ENCODE peak calls at places on chromosomes 2 and 18, in six cellular contexts. T is H9, U is neuronal stem cell, N is mesenchymal stem cell, J is IMR-90, I is H1. W is an unnamed sample.

GRCh38 chr2:174454566-174454965 is 32.3 kb downstream of the GPR155 start:
- DNase-seq in T (no peak), U (no peak), N (no peak), J (no peak), I (no peak), W (no peak)

GRCh38 chr2:3849213-3849612 is 145.8 kb downstream of the DCDC2C start:
- DNase-seq in T (no peak), U (no peak), N (no peak), J (no peak), I (no peak), W (no peak)

GRCh38 chr2:203400805-203401585 is 72.8 kb downstream of the ABI2 start:
- DNase-seq in T (no peak), U (no peak), N (no peak), J (peak), I (no peak), W (no peak)

GRCh38 chr2:28206786-28207185 is 185.9 kb upstream of the FOSL2 start:
- DNase-seq in T (no peak), U (no peak), N (no peak), J (no peak), I (no peak), W (no peak)

GRCh38 chr2:61437170-61437569 is 33.7 kb downstream of the USP34 start:
- DNase-seq in T (no peak), U (no peak), N (no peak), J (no peak), I (no peak), W (no peak)

GRCh38 chr2:105635564-105635963 is 109.1 kb upstream of the NCK2 start:
- DNase-seq in T (no peak), U (no peak), N (no peak), J (no peak), I (no peak), W (no peak)

GRCh38 chr18:59639136-59639535 is 58.1 kb downstream of the CCBE1 start:
- DNase-seq in T (no peak), U (no peak), N (no peak), J (peak), I (no peak), W (no peak)

GRCh38 chr2:108182489-108182888 is 57.3 kb upstream of the SULT1C3 start:
- DNase-seq in T (peak), U (no peak), N (peak), J (no peak), I (peak), W (peak)

GRCh38 chr2:215847056-215847455 is 166.3 kb downstream of the MREG start:
- DNase-seq in T (no peak), U (no peak), N (no peak), J (no peak), I (no peak), W (no peak)

GRCh38 chr18:69981948-69982347 is 34.3 kb upstream of the CD226 start:
- DNase-seq in T (no peak), U (no peak), N (no peak), J (no peak), I (no peak), W (no peak)

GRCh38 chr18:75071484-75071785 is 137.5 kb downstream of the PTGR3 start:
- DNase-seq in T (no peak), U (no peak), N (no peak), J (no peak), I (no peak), W (no peak)

GRCh38 chr2:130241041-130241707 is 42.9 kb upstream of the TUBA3E start:
- DNase-seq in T (no peak), U (no peak), N (peak), J (peak), I (no peak), W (peak)

GRCh38 chr2:61658841-61659780 is 121.0 kb upstream of the XPO1 start:
- DNase-seq in T (no peak), U (peak), N (peak), J (peak), I (peak), W (peak)

GRCh38 chr2:98901702-98902101 is 34.3 kb downstream of the CRACDL start:
- DNase-seq in T (no peak), U (no peak), N (no peak), J (no peak), I (no peak), W (no peak)

GRCh38 chr2:140586379-140586778 is 1544.4 kb downstream of the LRP1B start:
- DNase-seq in T (peak), U (peak), N (peak), J (peak), I (no peak), W (peak)

GRCh38 chr18:79664525-79665125 is 15.0 kb upstream of the CTDP1 start:
- DNase-seq in T (no peak), U (no peak), N (peak), J (peak), I (no peak), W (no peak)

GRCh38 chr2:71389379-71390072 is 57.9 kb downstream of the ZNF638 start:
- DNase-seq in T (no peak), U (no peak), N (no peak), J (no peak), I (no peak), W (no peak)

GRCh38 chr2:1455466-1455865 is 42.2 kb downstream of the TPO start:
- DNase-seq in T (no peak), U (no peak), N (no peak), J (no peak), I (no peak), W (no peak)

GRCh38 chr2:171089489-171089888 is 71.2 kb downstream of the TLK1 start:
- DNase-seq in T (no peak), U (no peak), N (no peak), J (no peak), I (no peak), W (no peak)

GRCh38 chr2:71548589-71549485 is 95.5 kb downstream of the DYSF start:
- DNase-seq in T (peak), U (peak), N (peak), J (peak), I (peak), W (peak)

GRCh38 chr2:69298261-69298660 is 88.8 kb downstream of the GFPT1 start:
- DNase-seq in T (no peak), U (no peak), N (peak), J (peak), I (no peak), W (no peak)

GRCh38 chr18:36381075-36381474 is 83.6 kb downstream of the FHOD3 start:
- DNase-seq in T (no peak), U (no peak), N (no peak), J (no peak), I (no peak), W (no peak)

GRCh38 chr2:109085912-109086742 is 42.9 kb upstream of the SH3RF3 start:
- DNase-seq in T (no peak), U (no peak), N (no peak), J (no peak), I (no peak), W (no peak)

GRCh38 chr18:26004827-26005226 is 85.6 kb downstream of the SS18 start:
- DNase-seq in T (no peak), U (no peak), N (no peak), J (no peak), I (no peak), W (peak)

GRCh38 chr18:26008619-26009018 is 81.8 kb downstream of the SS18 start:
- DNase-seq in T (no peak), U (no peak), N (no peak), J (no peak), I (no peak), W (no peak)

GRCh38 chr18:26003817-26004216 is 86.6 kb downstream of the SS18 start:
- DNase-seq in T (no peak), U (no peak), N (no peak), J (no peak), I (no peak), W (no peak)

GRCh38 chr18:26005950-26006349 is 84.5 kb downstream of the SS18 start:
- DNase-seq in T (no peak), U (no peak), N (no peak), J (no peak), I (no peak), W (no peak)

GRCh38 chr18:26008096-26008495 is 82.3 kb downstream of the SS18 start:
- DNase-seq in T (no peak), U (no peak), N (no peak), J (no peak), I (no peak), W (no peak)
- H2BK15ac ChIP-seq in T (no peak), U (no peak), N (no peak), J (no peak), I (no peak), W (no peak)

DNA sequence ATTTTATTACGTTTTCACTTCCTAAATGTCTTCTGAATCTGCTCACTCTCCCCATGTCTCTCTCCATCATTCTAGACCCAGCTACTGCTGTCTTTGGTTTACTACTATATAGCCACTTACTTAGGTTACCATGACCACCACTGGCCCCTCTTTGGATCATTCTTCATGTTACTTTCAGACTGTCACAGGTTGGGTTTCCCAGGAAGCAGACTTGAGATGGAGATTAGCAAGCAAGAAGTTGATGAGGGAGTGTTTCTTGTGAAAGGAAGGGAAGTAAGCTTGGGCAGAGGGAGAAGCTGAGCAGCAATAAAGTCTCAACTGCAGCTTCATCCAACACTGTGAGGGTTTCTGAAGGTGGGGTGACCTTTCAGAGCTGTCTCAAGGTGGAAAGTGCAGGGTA is 321.8 kb upstream of the MEIS1 start:
- DNase-seq in T (no peak), U (no peak), N (no peak), J (no peak), I (no peak), W (no peak)
- H3K4me2 ChIP-seq in T (no peak), U (no peak), N (no peak), J (no peak), I (no peak), W (no peak)

GRCh38 chr2:236887519-236887918 is 198.2 kb upstream of the COPS8 start:
- DNase-seq in T (no peak), U (no peak), N (peak), J (peak), I (no peak), W (no peak)

GRCh38 chr2:236888766-236889035 is 197.0 kb upstream of the COPS8 start:
- DNase-seq in T (no peak), U (no peak), N (no peak), J (no peak), I (no peak), W (no peak)

GRCh38 chr2:236889791-236890704 is 195.6 kb upstream of the COPS8 start:
- DNase-seq in T (no peak), U (no peak), N (no peak), J (no peak), I (no peak), W (peak)

GRCh38 chr2:236887953-236888765 is 197.5 kb upstream of the COPS8 start:
- DNase-seq in T (no peak), U (no peak), N (peak), J (no peak), I (no peak), W (no peak)

GRCh38 chr2:236889081-236889780 is 196.5 kb upstream of the COPS8 start:
- DNase-seq in T (no peak), U (no peak), N (no peak), J (no peak), I (no peak), W (no peak)
- H2BK15ac ChIP-seq in T (no peak), U (no peak), N (no peak), J (no peak), I (no peak), W (no peak)

DNA sequence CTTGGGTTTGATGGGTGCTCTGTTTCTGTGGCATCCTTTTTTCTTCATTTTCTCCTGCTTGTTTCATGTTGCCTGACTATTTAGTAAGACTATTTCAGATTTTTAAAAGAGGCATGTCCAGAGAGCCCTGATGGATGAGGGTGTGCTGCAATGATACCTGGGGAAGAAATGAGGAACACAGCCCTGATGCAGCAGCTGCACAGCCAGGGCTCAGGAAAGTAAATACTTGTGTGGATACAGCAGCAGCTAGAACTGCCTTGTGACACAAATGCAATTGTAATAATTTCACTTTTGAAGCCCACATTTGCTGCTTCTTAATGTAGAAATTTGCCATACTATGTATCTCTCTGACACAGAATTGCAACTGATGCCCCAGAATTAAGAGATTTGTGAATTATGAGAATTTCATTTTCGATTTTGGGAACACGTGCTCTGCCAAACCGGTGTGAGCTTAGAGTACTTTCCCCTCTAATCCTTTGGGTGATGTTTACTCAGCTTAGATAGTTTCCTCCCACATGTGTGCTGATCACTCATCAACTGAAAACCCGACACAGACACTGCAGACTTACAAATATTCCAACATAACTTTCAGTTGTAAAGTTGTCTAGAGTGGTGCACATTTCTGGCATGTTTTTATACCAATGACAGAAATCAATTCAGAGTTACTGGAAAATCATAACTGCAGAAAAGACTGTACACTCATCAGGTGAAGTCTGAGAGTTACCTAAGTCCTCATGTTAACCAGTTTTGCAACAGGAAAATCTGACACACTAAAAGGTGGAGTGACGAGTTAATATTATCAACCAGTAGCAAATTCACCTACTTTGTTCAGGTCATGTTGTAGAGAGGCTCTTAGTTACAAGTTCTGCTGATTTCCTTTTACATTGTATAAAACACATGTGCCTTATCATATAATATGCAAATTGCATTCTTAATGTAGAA is 383.4 kb downstream of the CBLN2 start:
- DNase-seq in T (no peak), U (no peak), N (no peak), J (no peak), I (no peak), W (no peak)
- H3K4me2 ChIP-seq in T (no peak), U (no peak), N (no peak), J (no peak), I (no peak), W (no peak)

GRCh38 chr2:46441838-46442712 is 37.3 kb upstream of the TMEM247 start:
- DNase-seq in T (no peak), U (no peak), N (no peak), J (no peak), I (no peak), W (no peak)
- H2BK15ac ChIP-seq in T (no peak), U (no peak), N (no peak), J (peak), I (no peak), W (no peak)

GRCh38 chr2:64730551-64731305 is 77.0 kb upstream of the SERTAD2 start:
- DNase-seq in T (no peak), U (no peak), N (peak), J (peak), I (no peak), W (peak)
- H3K4me2 ChIP-seq in T (no peak), U (no peak), N (peak), J (peak), I (no peak), W (no peak)

DNA sequence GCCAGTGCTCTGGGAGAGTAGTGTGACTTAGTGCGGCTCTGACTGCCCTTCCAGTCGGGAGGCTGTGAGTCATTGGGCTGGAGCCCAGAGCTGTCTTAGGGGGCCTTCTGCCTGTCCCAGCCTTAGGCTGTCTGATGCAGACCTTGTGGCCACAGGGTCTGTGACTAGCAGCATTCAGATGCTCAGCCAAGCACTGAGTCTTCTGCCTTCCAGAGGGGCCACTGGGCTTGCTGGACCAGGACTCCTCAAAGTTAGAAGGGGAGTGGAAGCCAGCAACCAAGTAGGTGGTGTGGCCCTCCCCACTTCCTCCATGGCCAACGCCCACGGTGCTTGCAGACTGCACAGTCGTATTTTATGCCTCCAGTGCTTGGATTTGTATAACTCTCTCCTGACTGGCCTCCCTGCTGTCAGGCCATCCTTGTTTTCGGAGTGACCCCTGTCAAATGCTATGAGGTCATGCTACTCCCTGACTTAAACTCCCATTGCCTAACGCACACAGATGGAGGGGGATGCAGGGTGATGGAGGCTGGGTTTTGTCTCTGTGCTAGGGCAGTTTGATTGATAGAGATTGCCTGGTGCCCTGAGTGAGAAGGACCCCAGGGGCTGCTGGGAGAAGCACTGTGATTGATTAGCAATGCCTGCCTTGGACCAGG is 36.0 kb downstream of the GLI2 start:
- DNase-seq in T (no peak), U (no peak), N (peak), J (peak), I (no peak), W (peak)
- H2BK15ac ChIP-seq in T (no peak), U (no peak), N (peak), J (peak), I (peak), W (no peak)

GRCh38 chr18:25351280-25351772 is 640 bp downstream of the ZNF521 start:
- DNase-seq in T (no peak), U (peak), N (peak), J (peak), I (no peak), W (no peak)
- H3K4me2 ChIP-seq in T (peak), U (peak), N (peak), J (peak), I (peak), W (peak)

DNA sequence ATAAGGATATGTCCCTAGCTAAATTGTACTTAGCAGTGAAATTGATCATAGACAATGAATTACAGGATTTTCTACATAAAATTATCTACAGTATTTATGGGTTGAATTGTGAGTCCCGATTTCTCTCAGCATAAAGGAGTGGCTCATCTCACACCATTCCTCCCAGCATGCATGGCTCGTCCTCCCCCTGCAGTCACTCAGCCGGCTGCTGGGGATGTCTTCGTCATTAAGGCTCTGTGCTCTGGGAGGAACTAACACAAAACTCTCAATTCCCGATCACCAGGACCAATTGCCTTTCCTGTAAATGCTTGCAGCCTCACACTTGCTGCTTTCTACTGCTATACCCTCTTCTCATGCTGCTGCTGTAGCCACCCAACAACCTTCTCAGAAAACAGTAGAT is 75.9 kb downstream of the TXNL1 start:
- DNase-seq in T (no peak), U (no peak), N (no peak), J (no peak), I (no peak), W (peak)
- H2BK15ac ChIP-seq in T (no peak), U (peak), N (no peak), J (no peak), I (no peak), W (no peak)

W was measured in mesendoderm.